ENCODE peak calls at places on chromosome 13, in ten cellular contexts. One of them, this sample, is unnamed.

GRCh38 chr13:89846890-89847585 is 1500.4 kb upstream of the MIR17HG start:
- DNase-seq in NCI-H2107: no peak
- DNase-seq in stimulated activated CD8-positive, alpha-beta memory T cell treated with anti-CD3 and anti-CD28 coated beads, Interleukin-2, amount 100 ng/mL, for 1 hour: no peak
- DNase-seq in NCI-H1436: no peak
- DNase-seq in CD4-positive, alpha-beta T cell: no peak
- DNase-seq in NCI-H1092 treated with DMSO at 0.1 percent for 48 hours: no peak
- DNase-seq in ascending aorta: no peak
- DNase-seq in SHP77: no peak
- DNase-seq in GDM1: no peak
- DNase-seq in DMS79: no peak
- DNase-seq in this sample: no peak

GRCh38 chr13:30340367-30341184 is 33.2 kb upstream of the KATNAL1 start:
- DNase-seq in NCI-H2107: no peak
- DNase-seq in stimulated activated CD8-positive, alpha-beta memory T cell treated with anti-CD3 and anti-CD28 coated beads, Interleukin-2, amount 100 ng/mL, for 1 hour: no peak
- DNase-seq in NCI-H1436: no peak
- DNase-seq in CD4-positive, alpha-beta T cell: no peak
- DNase-seq in NCI-H1092 treated with DMSO at 0.1 percent for 48 hours: no peak
- DNase-seq in ascending aorta: peak
- DNase-seq in SHP77: no peak
- DNase-seq in GDM1: no peak
- DNase-seq in DMS79: no peak
- DNase-seq in this sample: no peak

GRCh38 chr13:110479215-110479545 is 82.3 kb downstream of the RAB20 start:
- DNase-seq in NCI-H2107: no peak
- DNase-seq in stimulated activated CD8-positive, alpha-beta memory T cell treated with anti-CD3 and anti-CD28 coated beads, Interleukin-2, amount 100 ng/mL, for 1 hour: no peak
- DNase-seq in NCI-H1436: no peak
- DNase-seq in CD4-positive, alpha-beta T cell: no peak
- DNase-seq in NCI-H1092 treated with DMSO at 0.1 percent for 48 hours: no peak
- DNase-seq in ascending aorta: no peak
- DNase-seq in SHP77: no peak
- DNase-seq in GDM1: no peak
- DNase-seq in DMS79: no peak
- DNase-seq in this sample: no peak

GRCh38 chr13:53254495-53254894 is 225.9 kb downstream of the OLFM4 start:
- DNase-seq in NCI-H2107: no peak
- DNase-seq in stimulated activated CD8-positive, alpha-beta memory T cell treated with anti-CD3 and anti-CD28 coated beads, Interleukin-2, amount 100 ng/mL, for 1 hour: no peak
- DNase-seq in NCI-H1436: no peak
- DNase-seq in CD4-positive, alpha-beta T cell: no peak
- DNase-seq in NCI-H1092 treated with DMSO at 0.1 percent for 48 hours: no peak
- DNase-seq in ascending aorta: no peak
- DNase-seq in SHP77: no peak
- DNase-seq in GDM1: no peak
- DNase-seq in DMS79: no peak
- DNase-seq in this sample: no peak

GRCh38 chr13:41145136-41145908 is 12.7 kb upstream of the KBTBD6 start:
- DNase-seq in NCI-H2107: no peak
- DNase-seq in stimulated activated CD8-positive, alpha-beta memory T cell treated with anti-CD3 and anti-CD28 coated beads, Interleukin-2, amount 100 ng/mL, for 1 hour: no peak
- DNase-seq in NCI-H1436: no peak
- DNase-seq in CD4-positive, alpha-beta T cell: no peak
- DNase-seq in NCI-H1092 treated with DMSO at 0.1 percent for 48 hours: no peak
- DNase-seq in ascending aorta: no peak
- DNase-seq in SHP77: no peak
- DNase-seq in GDM1: no peak
- DNase-seq in DMS79: no peak
- DNase-seq in this sample: no peak

GRCh38 chr13:29758591-29759114 is 91.8 kb downstream of the UBL3 start:
- DNase-seq in NCI-H2107: no peak
- DNase-seq in stimulated activated CD8-positive, alpha-beta memory T cell treated with anti-CD3 and anti-CD28 coated beads, Interleukin-2, amount 100 ng/mL, for 1 hour: peak
- DNase-seq in NCI-H1436: no peak
- DNase-seq in CD4-positive, alpha-beta T cell: peak
- DNase-seq in NCI-H1092 treated with DMSO at 0.1 percent for 48 hours: no peak
- DNase-seq in ascending aorta: peak
- DNase-seq in SHP77: no peak
- DNase-seq in GDM1: peak
- DNase-seq in DMS79: no peak
- DNase-seq in this sample: peak

GRCh38 chr13:50668882-50669281 is 174.6 kb downstream of the DLEU7 start:
- DNase-seq in NCI-H2107: no peak
- DNase-seq in stimulated activated CD8-positive, alpha-beta memory T cell treated with anti-CD3 and anti-CD28 coated beads, Interleukin-2, amount 100 ng/mL, for 1 hour: no peak
- DNase-seq in NCI-H1436: no peak
- DNase-seq in CD4-positive, alpha-beta T cell: no peak
- DNase-seq in NCI-H1092 treated with DMSO at 0.1 percent for 48 hours: peak
- DNase-seq in ascending aorta: no peak
- DNase-seq in SHP77: no peak
- DNase-seq in GDM1: no peak
- DNase-seq in DMS79: no peak
- DNase-seq in this sample: no peak

GRCh38 chr13:86383151-86383550 is 583.9 kb upstream of the SLITRK6 start:
- DNase-seq in NCI-H2107: no peak
- DNase-seq in stimulated activated CD8-positive, alpha-beta memory T cell treated with anti-CD3 and anti-CD28 coated beads, Interleukin-2, amount 100 ng/mL, for 1 hour: no peak
- DNase-seq in NCI-H1436: no peak
- DNase-seq in CD4-positive, alpha-beta T cell: no peak
- DNase-seq in NCI-H1092 treated with DMSO at 0.1 percent for 48 hours: peak
- DNase-seq in ascending aorta: no peak
- DNase-seq in SHP77: peak
- DNase-seq in GDM1: no peak
- DNase-seq in DMS79: no peak
- DNase-seq in this sample: no peak

GRCh38 chr13:113785051-113786010 is 26.3 kb downstream of the TMEM255B start:
- DNase-seq in NCI-H2107: no peak
- DNase-seq in stimulated activated CD8-positive, alpha-beta memory T cell treated with anti-CD3 and anti-CD28 coated beads, Interleukin-2, amount 100 ng/mL, for 1 hour: no peak
- DNase-seq in NCI-H1436: no peak
- DNase-seq in CD4-positive, alpha-beta T cell: no peak
- DNase-seq in NCI-H1092 treated with DMSO at 0.1 percent for 48 hours: no peak
- DNase-seq in ascending aorta: no peak
- DNase-seq in SHP77: peak
- DNase-seq in GDM1: no peak
- DNase-seq in DMS79: peak
- DNase-seq in this sample: no peak

GRCh38 chr13:55361141-55361540 is 1779.6 kb upstream of the PRR20A start:
- DNase-seq in NCI-H2107: no peak
- DNase-seq in stimulated activated CD8-positive, alpha-beta memory T cell treated with anti-CD3 and anti-CD28 coated beads, Interleukin-2, amount 100 ng/mL, for 1 hour: no peak
- DNase-seq in NCI-H1436: no peak
- DNase-seq in CD4-positive, alpha-beta T cell: no peak
- DNase-seq in NCI-H1092 treated with DMSO at 0.1 percent for 48 hours: no peak
- DNase-seq in ascending aorta: no peak
- DNase-seq in SHP77: no peak
- DNase-seq in GDM1: no peak
- DNase-seq in DMS79: no peak
- DNase-seq in this sample: no peak

GRCh38 chr13:110448677-110449076 is 112.8 kb downstream of the RAB20 start:
- DNase-seq in NCI-H2107: no peak
- DNase-seq in stimulated activated CD8-positive, alpha-beta memory T cell treated with anti-CD3 and anti-CD28 coated beads, Interleukin-2, amount 100 ng/mL, for 1 hour: no peak
- DNase-seq in NCI-H1436: no peak
- DNase-seq in CD4-positive, alpha-beta T cell: no peak
- DNase-seq in NCI-H1092 treated with DMSO at 0.1 percent for 48 hours: no peak
- DNase-seq in ascending aorta: no peak
- DNase-seq in SHP77: no peak
- DNase-seq in GDM1: no peak
- DNase-seq in DMS79: no peak
- DNase-seq in this sample: no peak

GRCh38 chr13:108369412-108369811 is 99.9 kb downstream of the TNFSF13B start:
- DNase-seq in NCI-H2107: no peak
- DNase-seq in stimulated activated CD8-positive, alpha-beta memory T cell treated with anti-CD3 and anti-CD28 coated beads, Interleukin-2, amount 100 ng/mL, for 1 hour: no peak
- DNase-seq in NCI-H1436: no peak
- DNase-seq in CD4-positive, alpha-beta T cell: no peak
- DNase-seq in NCI-H1092 treated with DMSO at 0.1 percent for 48 hours: no peak
- DNase-seq in ascending aorta: no peak
- DNase-seq in SHP77: no peak
- DNase-seq in GDM1: no peak
- DNase-seq in DMS79: no peak
- DNase-seq in this sample: no peak

GRCh38 chr13:31468114-31468902 is 268.5 kb downstream of the B3GLCT start:
- DNase-seq in NCI-H2107: no peak
- DNase-seq in stimulated activated CD8-positive, alpha-beta memory T cell treated with anti-CD3 and anti-CD28 coated beads, Interleukin-2, amount 100 ng/mL, for 1 hour: no peak
- DNase-seq in NCI-H1436: no peak
- DNase-seq in CD4-positive, alpha-beta T cell: no peak
- DNase-seq in NCI-H1092 treated with DMSO at 0.1 percent for 48 hours: no peak
- DNase-seq in ascending aorta: no peak
- DNase-seq in SHP77: no peak
- DNase-seq in GDM1: no peak
- DNase-seq in DMS79: no peak
- DNase-seq in this sample: no peak

GRCh38 chr13:44296856-44297255 is 76.8 kb upstream of the SERP2 start:
- DNase-seq in NCI-H2107: no peak
- DNase-seq in stimulated activated CD8-positive, alpha-beta memory T cell treated with anti-CD3 and anti-CD28 coated beads, Interleukin-2, amount 100 ng/mL, for 1 hour: no peak
- DNase-seq in NCI-H1436: no peak
- DNase-seq in CD4-positive, alpha-beta T cell: no peak
- DNase-seq in NCI-H1092 treated with DMSO at 0.1 percent for 48 hours: no peak
- DNase-seq in ascending aorta: no peak
- DNase-seq in SHP77: no peak
- DNase-seq in GDM1: no peak
- DNase-seq in DMS79: no peak
- DNase-seq in this sample: no peak

GRCh38 chr13:59771272-59771671 is 392.5 kb downstream of the DIAPH3 start:
- DNase-seq in NCI-H2107: no peak
- DNase-seq in stimulated activated CD8-positive, alpha-beta memory T cell treated with anti-CD3 and anti-CD28 coated beads, Interleukin-2, amount 100 ng/mL, for 1 hour: no peak
- DNase-seq in NCI-H1436: no peak
- DNase-seq in CD4-positive, alpha-beta T cell: no peak
- DNase-seq in NCI-H1092 treated with DMSO at 0.1 percent for 48 hours: peak
- DNase-seq in ascending aorta: no peak
- DNase-seq in SHP77: no peak
- DNase-seq in GDM1: no peak
- DNase-seq in DMS79: no peak
- DNase-seq in this sample: no peak

GRCh38 chr13:111049791-111050538 is 65.1 kb upstream of the ARHGEF7 start:
- DNase-seq in NCI-H2107: no peak
- DNase-seq in stimulated activated CD8-positive, alpha-beta memory T cell treated with anti-CD3 and anti-CD28 coated beads, Interleukin-2, amount 100 ng/mL, for 1 hour: no peak
- DNase-seq in NCI-H1436: no peak
- DNase-seq in CD4-positive, alpha-beta T cell: no peak
- DNase-seq in NCI-H1092 treated with DMSO at 0.1 percent for 48 hours: no peak
- DNase-seq in ascending aorta: no peak
- DNase-seq in SHP77: no peak
- DNase-seq in GDM1: no peak
- DNase-seq in DMS79: no peak
- DNase-seq in this sample: no peak

GRCh38 chr13:52851153-52851962 is 2.9 kb upstream of the PCDH8 start:
- DNase-seq in NCI-H2107: peak
- DNase-seq in stimulated activated CD8-positive, alpha-beta memory T cell treated with anti-CD3 and anti-CD28 coated beads, Interleukin-2, amount 100 ng/mL, for 1 hour: no peak
- DNase-seq in NCI-H1436: no peak
- DNase-seq in CD4-positive, alpha-beta T cell: no peak
- DNase-seq in NCI-H1092 treated with DMSO at 0.1 percent for 48 hours: peak
- DNase-seq in ascending aorta: no peak
- DNase-seq in SHP77: peak
- DNase-seq in GDM1: no peak
- DNase-seq in DMS79: no peak
- DNase-seq in this sample: no peak

GRCh38 chr13:83722443-83722842 is 159.8 kb downstream of the SLITRK1 start:
- DNase-seq in NCI-H2107: no peak
- DNase-seq in stimulated activated CD8-positive, alpha-beta memory T cell treated with anti-CD3 and anti-CD28 coated beads, Interleukin-2, amount 100 ng/mL, for 1 hour: no peak
- DNase-seq in NCI-H1436: no peak
- DNase-seq in CD4-positive, alpha-beta T cell: no peak
- DNase-seq in NCI-H1092 treated with DMSO at 0.1 percent for 48 hours: no peak
- DNase-seq in ascending aorta: no peak
- DNase-seq in SHP77: no peak
- DNase-seq in GDM1: no peak
- DNase-seq in DMS79: no peak
- DNase-seq in this sample: no peak

GRCh38 chr13:113297370-113297871 is 382 bp downstream of the LAMP1 start:
- DNase-seq in NCI-H2107: no peak
- DNase-seq in stimulated activated CD8-positive, alpha-beta memory T cell treated with anti-CD3 and anti-CD28 coated beads, Interleukin-2, amount 100 ng/mL, for 1 hour: peak
- DNase-seq in NCI-H1436: no peak
- DNase-seq in CD4-positive, alpha-beta T cell: peak
- DNase-seq in NCI-H1092 treated with DMSO at 0.1 percent for 48 hours: no peak
- DNase-seq in ascending aorta: no peak
- DNase-seq in SHP77: no peak
- DNase-seq in GDM1: no peak
- DNase-seq in DMS79: no peak
- DNase-seq in this sample: peak

GRCh38 chr13:45623516-45624090 is 8.1 kb upstream of the ERICH6B start:
- DNase-seq in NCI-H2107: no peak
- DNase-seq in stimulated activated CD8-positive, alpha-beta memory T cell treated with anti-CD3 and anti-CD28 coated beads, Interleukin-2, amount 100 ng/mL, for 1 hour: no peak
- DNase-seq in NCI-H1436: peak
- DNase-seq in CD4-positive, alpha-beta T cell: no peak
- DNase-seq in NCI-H1092 treated with DMSO at 0.1 percent for 48 hours: peak
- DNase-seq in ascending aorta: no peak
- DNase-seq in SHP77: no peak
- DNase-seq in GDM1: no peak
- DNase-seq in DMS79: no peak
- DNase-seq in this sample: no peak

GRCh38 chr13:101013245-101013644 is 338.6 kb upstream of the TMTC4 start:
- DNase-seq in NCI-H2107: no peak
- DNase-seq in stimulated activated CD8-positive, alpha-beta memory T cell treated with anti-CD3 and anti-CD28 coated beads, Interleukin-2, amount 100 ng/mL, for 1 hour: no peak
- DNase-seq in NCI-H1436: no peak
- DNase-seq in CD4-positive, alpha-beta T cell: no peak
- DNase-seq in NCI-H1092 treated with DMSO at 0.1 percent for 48 hours: no peak
- DNase-seq in ascending aorta: no peak
- DNase-seq in SHP77: no peak
- DNase-seq in GDM1: no peak
- DNase-seq in DMS79: no peak
- DNase-seq in this sample: no peak

GRCh38 chr13:102400619-102401125 is 1.2 kb downstream of the FGF14 start:
- DNase-seq in NCI-H2107: no peak
- DNase-seq in stimulated activated CD8-positive, alpha-beta memory T cell treated with anti-CD3 and anti-CD28 coated beads, Interleukin-2, amount 100 ng/mL, for 1 hour: no peak
- DNase-seq in NCI-H1436: no peak
- DNase-seq in CD4-positive, alpha-beta T cell: no peak
- DNase-seq in NCI-H1092 treated with DMSO at 0.1 percent for 48 hours: peak
- DNase-seq in ascending aorta: no peak
- DNase-seq in SHP77: peak
- DNase-seq in GDM1: no peak
- DNase-seq in DMS79: peak
- DNase-seq in this sample: no peak

GRCh38 chr13:42561752-42562467 is 12.0 kb upstream of the TNFSF11 start:
- DNase-seq in NCI-H2107: no peak
- DNase-seq in stimulated activated CD8-positive, alpha-beta memory T cell treated with anti-CD3 and anti-CD28 coated beads, Interleukin-2, amount 100 ng/mL, for 1 hour: no peak
- DNase-seq in NCI-H1436: no peak
- DNase-seq in CD4-positive, alpha-beta T cell: no peak
- DNase-seq in NCI-H1092 treated with DMSO at 0.1 percent for 48 hours: no peak
- DNase-seq in ascending aorta: no peak
- DNase-seq in SHP77: no peak
- DNase-seq in GDM1: no peak
- DNase-seq in DMS79: no peak
- DNase-seq in this sample: no peak

GRCh38 chr13:78241278-78241919 is 322.8 kb upstream of the EDNRB start:
- DNase-seq in NCI-H2107: no peak
- DNase-seq in stimulated activated CD8-positive, alpha-beta memory T cell treated with anti-CD3 and anti-CD28 coated beads, Interleukin-2, amount 100 ng/mL, for 1 hour: no peak
- DNase-seq in NCI-H1436: peak
- DNase-seq in CD4-positive, alpha-beta T cell: no peak
- DNase-seq in NCI-H1092 treated with DMSO at 0.1 percent for 48 hours: peak
- DNase-seq in ascending aorta: no peak
- DNase-seq in SHP77: peak
- DNase-seq in GDM1: peak
- DNase-seq in DMS79: no peak
- DNase-seq in this sample: no peak

GRCh38 chr13:40271931-40272775 is 394.3 kb downstream of the FOXO1 start:
- DNase-seq in NCI-H2107: peak
- DNase-seq in stimulated activated CD8-positive, alpha-beta memory T cell treated with anti-CD3 and anti-CD28 coated beads, Interleukin-2, amount 100 ng/mL, for 1 hour: no peak
- DNase-seq in NCI-H1436: no peak
- DNase-seq in CD4-positive, alpha-beta T cell: no peak
- DNase-seq in NCI-H1092 treated with DMSO at 0.1 percent for 48 hours: no peak
- DNase-seq in ascending aorta: peak
- DNase-seq in SHP77: no peak
- DNase-seq in GDM1: no peak
- DNase-seq in DMS79: no peak
- DNase-seq in this sample: no peak

GRCh38 chr13:31887311-31887710 is 144.3 kb upstream of the FRY start:
- DNase-seq in NCI-H2107: no peak
- DNase-seq in stimulated activated CD8-positive, alpha-beta memory T cell treated with anti-CD3 and anti-CD28 coated beads, Interleukin-2, amount 100 ng/mL, for 1 hour: no peak
- DNase-seq in NCI-H1436: no peak
- DNase-seq in CD4-positive, alpha-beta T cell: no peak
- DNase-seq in NCI-H1092 treated with DMSO at 0.1 percent for 48 hours: no peak
- DNase-seq in ascending aorta: no peak
- DNase-seq in SHP77: no peak
- DNase-seq in GDM1: no peak
- DNase-seq in DMS79: no peak
- DNase-seq in this sample: no peak

GRCh38 chr13:80553041-80553440 is 212.1 kb upstream of the SPRY2 start:
- DNase-seq in NCI-H2107: no peak
- DNase-seq in stimulated activated CD8-positive, alpha-beta memory T cell treated with anti-CD3 and anti-CD28 coated beads, Interleukin-2, amount 100 ng/mL, for 1 hour: no peak
- DNase-seq in NCI-H1436: no peak
- DNase-seq in CD4-positive, alpha-beta T cell: no peak
- DNase-seq in NCI-H1092 treated with DMSO at 0.1 percent for 48 hours: no peak
- DNase-seq in ascending aorta: no peak
- DNase-seq in SHP77: no peak
- DNase-seq in GDM1: no peak
- DNase-seq in DMS79: no peak
- DNase-seq in this sample: no peak

GRCh38 chr13:104460553-104460952 is 1394.3 kb upstream of the SLC10A2 start:
- DNase-seq in NCI-H2107: no peak
- DNase-seq in stimulated activated CD8-positive, alpha-beta memory T cell treated with anti-CD3 and anti-CD28 coated beads, Interleukin-2, amount 100 ng/mL, for 1 hour: no peak
- DNase-seq in NCI-H1436: no peak
- DNase-seq in CD4-positive, alpha-beta T cell: no peak
- DNase-seq in NCI-H1092 treated with DMSO at 0.1 percent for 48 hours: no peak
- DNase-seq in ascending aorta: no peak
- DNase-seq in SHP77: no peak
- DNase-seq in GDM1: no peak
- DNase-seq in DMS79: no peak
- DNase-seq in this sample: no peak